ENCODE peak calls at places on chromosomes 11 and 22, in six cellular contexts. Q is EH, I is hepatocyte, D is GM13976, T is upper lobe of right lung, P is hippocampal formation. X is an unnamed sample.

GRCh38 chr22:38623357-38623756 is 32.8 kb downstream of the FAM227A start:
- DNase-seq in Q (no peak), I (no peak), D (no peak), T (no peak), P (no peak), X (no peak)

GRCh38 chr11:11229691-11230090 is 123.4 kb downstream of the CSNK2A3 start:
- DNase-seq in Q (no peak), I (no peak), D (no peak), T (no peak), P (no peak), X (no peak)

GRCh38 chr11:83006877-83007330 is 64.8 kb downstream of the RAB30 start:
- DNase-seq in Q (no peak), I (no peak), D (peak), T (no peak), P (peak), X (no peak)

GRCh38 chr11:8934735-8935478 is 2.2 kb upstream of the C11orf16 start:
- DNase-seq in Q (peak), I (peak), D (no peak), T (no peak), P (no peak), X (no peak)

GRCh38 chr22:31995046-31995445 is 48.0 kb upstream of the SLC5A1 start:
- DNase-seq in Q (no peak), I (no peak), D (no peak), T (no peak), P (no peak), X (no peak)

GRCh38 chr22:28628766-28629165 is 50.9 kb downstream of the TTC28 start:
- DNase-seq in Q (no peak), I (no peak), D (no peak), T (no peak), P (no peak), X (no peak)

GRCh38 chr11:111441443-111441842 is 62.4 kb upstream of the POU2AF1 start:
- DNase-seq in Q (peak), I (peak), D (no peak), T (no peak), P (no peak), X (no peak)

GRCh38 chr22:37230673-37231405 is 13.2 kb downstream of the RAC2 start:
- DNase-seq in Q (no peak), I (no peak), D (peak), T (peak), P (no peak), X (no peak)